ENCODE peak calls at places on chromosomes 16 and 17, in four cellular contexts. One of them, this sample, is unnamed.

GRCh38 chr17:65013613-65014391 is 42.7 kb downstream of the GNA13 start:
- DNase-seq in NCI-H1092: no peak
- DNase-seq in breast epithelium: no peak
- DNase-seq in stimulated activated effector memory CD8-positive, alpha-beta T cell treated with anti-CD3 and anti-CD28 coated beads, Interleukin-12 subunit alpha, Interleukin-12 subunit beta, amount 100 ng/mL, for 72 hours: no peak
- DNase-seq in this sample: no peak

GRCh38 chr17:54172654-54173316 is 350.1 kb downstream of the KIF2B start:
- DNase-seq in NCI-H1092: no peak
- DNase-seq in breast epithelium: no peak
- DNase-seq in stimulated activated effector memory CD8-positive, alpha-beta T cell treated with anti-CD3 and anti-CD28 coated beads, Interleukin-12 subunit alpha, Interleukin-12 subunit beta, amount 100 ng/mL, for 72 hours: no peak
- DNase-seq in this sample: no peak

GRCh38 chr17:73317554-73318426 is 6.0 kb upstream of the CDC42EP4 start:
- DNase-seq in NCI-H1092: no peak
- DNase-seq in breast epithelium: no peak
- DNase-seq in stimulated activated effector memory CD8-positive, alpha-beta T cell treated with anti-CD3 and anti-CD28 coated beads, Interleukin-12 subunit alpha, Interleukin-12 subunit beta, amount 100 ng/mL, for 72 hours: no peak
- DNase-seq in this sample: no peak

GRCh38 chr17:65975878-65976277 is 216.1 kb downstream of the CEP112 start:
- DNase-seq in NCI-H1092: no peak
- DNase-seq in breast epithelium: no peak
- DNase-seq in stimulated activated effector memory CD8-positive, alpha-beta T cell treated with anti-CD3 and anti-CD28 coated beads, Interleukin-12 subunit alpha, Interleukin-12 subunit beta, amount 100 ng/mL, for 72 hours: no peak
- DNase-seq in this sample: no peak

GRCh38 chr16:57477531-57478202 is 8.6 kb downstream of the DOK4 start:
- DNase-seq in NCI-H1092: no peak
- DNase-seq in breast epithelium: no peak
- DNase-seq in stimulated activated effector memory CD8-positive, alpha-beta T cell treated with anti-CD3 and anti-CD28 coated beads, Interleukin-12 subunit alpha, Interleukin-12 subunit beta, amount 100 ng/mL, for 72 hours: no peak
- DNase-seq in this sample: no peak

GRCh38 chr17:80270836-80271235 is 10.2 kb downstream of the RNF213 start:
- DNase-seq in NCI-H1092: no peak
- DNase-seq in breast epithelium: no peak
- DNase-seq in stimulated activated effector memory CD8-positive, alpha-beta T cell treated with anti-CD3 and anti-CD28 coated beads, Interleukin-12 subunit alpha, Interleukin-12 subunit beta, amount 100 ng/mL, for 72 hours: no peak
- DNase-seq in this sample: no peak

GRCh38 chr17:3318336-3318735 is 20.2 kb upstream of the OR3A1 start:
- DNase-seq in NCI-H1092: no peak
- DNase-seq in breast epithelium: no peak
- DNase-seq in stimulated activated effector memory CD8-positive, alpha-beta T cell treated with anti-CD3 and anti-CD28 coated beads, Interleukin-12 subunit alpha, Interleukin-12 subunit beta, amount 100 ng/mL, for 72 hours: no peak
- DNase-seq in this sample: no peak

GRCh38 chr17:75843577-75844529 is at the start of gene UNC13D:
- DNase-seq in NCI-H1092: no peak
- DNase-seq in breast epithelium: peak
- DNase-seq in stimulated activated effector memory CD8-positive, alpha-beta T cell treated with anti-CD3 and anti-CD28 coated beads, Interleukin-12 subunit alpha, Interleukin-12 subunit beta, amount 100 ng/mL, for 72 hours: no peak
- DNase-seq in this sample: peak